ENCODE peak calls at places on chromosome 16, in nine cellular contexts. Z, X, F, Y, A, H, C, R and E are unnamed samples.
A peak's percentile ranks its signal among the peaks of the same experiment; 100 is the strongest.

GRCh38 chr16:353404-354285 is 1.1 kb upstream of the AXIN1 start:
- DNase-seq in F (peak; percentile 90), H (no peak), A (no peak), X (no peak), R (no peak), C (no peak), Y (no peak), Z (no peak), E (no peak)

GRCh38 chr16:49858200-49859129 is 2.6 kb upstream of the ZNF423 start:
- DNase-seq in C (peak; percentile 73), Y (peak; percentile 61), A (peak; percentile 74), F (no peak), Z (peak; percentile 55), H (peak; percentile 37), X (no peak), R (peak; percentile 72), E (no peak)

GRCh38 chr16:13300066-13300465 is 398.7 kb downstream of the SHISA9 start:
- DNase-seq in H (no peak), Z (no peak), A (no peak), X (no peak), R (no peak), Y (no peak), F (no peak), C (no peak), E (no peak)

GRCh38 chr16:88923926-88924833 is 52.8 kb downstream of the CBFA2T3 start:
- DNase-seq in X (no peak), Y (no peak), H (no peak), F (no peak), R (no peak), A (no peak), Z (no peak), C (no peak), E (no peak)

GRCh38 chr16:64250866-64251265 is 871.0 kb downstream of the CDH11 start:
- DNase-seq in C (no peak), X (no peak), A (peak; percentile 20), Y (no peak), F (no peak), Z (peak; percentile 2), H (no peak), R (no peak), E (peak; percentile 16)

GRCh38 chr16:55039931-55040330 is 109.3 kb downstream of the IRX5 start:
- DNase-seq in F (peak; percentile 31), Y (no peak), C (no peak), R (no peak), Z (no peak), A (no peak), H (no peak), X (no peak), E (no peak)

GRCh38 chr16:64459821-64460220 is 662.0 kb downstream of the CDH11 start:
- DNase-seq in A (no peak), C (no peak), F (no peak), Z (peak; percentile 50), R (peak; percentile 29), H (no peak), Y (no peak), X (no peak), E (no peak)

GRCh38 chr16:77450790-77451487 is 16.1 kb upstream of the ADAMTS18 start:
- DNase-seq in Z (no peak), H (no peak), Y (no peak), R (no peak), F (no peak), C (no peak), A (no peak), X (no peak), E (no peak)

GRCh38 chr16:85310868-85311585 is 198.8 kb upstream of the CIBAR2 start:
- DNase-seq in H (no peak), F (peak; percentile 89), C (no peak), Z (no peak), A (peak; percentile 68), R (no peak), Y (no peak), X (peak; percentile 57), E (no peak)

GRCh38 chr16:320206-320605 is 32.3 kb downstream of the AXIN1 start:
- DNase-seq in C (no peak), F (no peak), R (no peak), A (no peak), Y (no peak), H (no peak), Z (no peak), X (no peak), E (no peak)

GRCh38 chr16:1859650-1860049 is 12.3 kb downstream of the MEIOB start:
- DNase-seq in H (peak; percentile 52), F (no peak), Z (no peak), Y (no peak), R (no peak), C (no peak), A (no peak), X (no peak), E (no peak)

GRCh38 chr16:50559804-50560514 is 11.8 kb downstream of the NKD1 start:
- DNase-seq in Y (no peak), C (no peak), Z (no peak), R (no peak), F (no peak), X (no peak), A (no peak), H (no peak), E (no peak)

GRCh38 chr16:10988164-10988803 is 43.9 kb downstream of the CLEC16A start:
- DNase-seq in F (no peak), C (peak; percentile 65), H (peak; percentile 59), Y (no peak), R (no peak), Z (no peak), A (no peak), X (peak; percentile 32), E (no peak)

GRCh38 chr16:87853411-87854052 is 15.8 kb downstream of the SLC7A5 start:
- DNase-seq in X (peak; percentile 95), R (peak; percentile 87), H (peak; percentile 96), C (peak; percentile 92), A (peak; percentile 88), Y (peak; percentile 88), F (peak; percentile 96), Z (peak; percentile 90), E (peak; percentile 78)

GRCh38 chr16:23676924-23677480 is 1.7 kb upstream of the PLK1 start:
- DNase-seq in Z (peak; percentile 43), F (no peak), R (no peak), Y (no peak), H (no peak), C (no peak), X (no peak), A (no peak), E (no peak)

GRCh38 chr16:566475-567361 is at the start of gene NHLRC4:
- DNase-seq in C (no peak), Z (peak; percentile 74), A (peak; percentile 70), Y (no peak), X (peak; percentile 90), R (peak; percentile 77), F (peak; percentile 94), H (peak; percentile 59), E (no peak)

GRCh38 chr16:12452549-12452948 is 351.1 kb downstream of the CPPED1 start:
- DNase-seq in R (no peak), X (no peak), Y (no peak), F (no peak), C (no peak), A (no peak), Z (no peak), H (no peak), E (no peak)

GRCh38 chr16:69150146-69150865 is 17.9 kb downstream of the UTP4 start:
- DNase-seq in Z (peak; percentile 87), R (peak; percentile 78), F (no peak), A (peak; percentile 88), Y (peak; percentile 17), C (peak; percentile 57), X (peak; percentile 74), H (peak; percentile 69), E (no peak)
- TF ChIP-seq CTCF in Z (peak; percentile 78), R (peak; percentile 78), F (peak; percentile 85), A (peak; percentile 78), Y (peak; percentile 75), C (peak; percentile 66), X (peak; percentile 92), H (peak; percentile 87), E (peak; percentile 75)

GRCh38 chr16:62066747-62067146 is 30.5 kb upstream of the CDH8 start:
- DNase-seq in F (no peak), C (no peak), R (no peak), X (no peak), A (no peak), Z (no peak), Y (no peak), H (no peak), E (no peak)
- H3K4me3 ChIP-seq in F (no peak overlapping the region), C (no peak overlapping the region), R (no peak overlapping the region), X (no peak overlapping the region), A (no peak overlapping the region), Z (no peak overlapping the region), Y (no peak overlapping the region), H (no peak overlapping the region), E (no peak overlapping the region)

GRCh38 chr16:29910819-29911675 is 10.8 kb downstream of the ASPHD1 start:
- DNase-seq in R (no peak), Z (no peak), X (no peak), C (peak; percentile 45), A (no peak), H (no peak), Y (no peak), F (peak; percentile 47), E (no peak)
- TF ChIP-seq CTCF in R (no peak), Z (no peak), X (no peak), C (peak; percentile 11), A (no peak), H (no peak), Y (no peak), F (no peak), E (no peak)

GRCh38 chr16:71895679-71896385 is 501 bp downstream of the IST1 start:
- DNase-seq in Y (no peak), H (peak; percentile 49), R (no peak), X (peak; percentile 59), C (no peak), A (peak; percentile 39), F (peak; percentile 92), Z (peak; percentile 58), E (no peak)
- H3K4me3 ChIP-seq in Y (peak overlapping the region; percentile 83), H (peak overlapping the region; percentile 97), R (peak overlapping the region; percentile 82), X (peak overlapping the region; percentile 95), C (peak overlapping the region; percentile 92), A (peak overlapping the region; percentile 85), F (peak overlapping the region; percentile 64), Z (peak overlapping the region; percentile 83), E (peak overlapping the region; percentile 68)

GRCh38 chr16:17510532-17510931 is 39.8 kb upstream of the XYLT1 start:
- DNase-seq in X (no peak), R (no peak), F (no peak), Z (peak; percentile 10), H (no peak), Y (no peak), A (no peak), C (no peak), E (no peak)

GRCh38 chr16:17515421-17516210 is 44.9 kb upstream of the XYLT1 start:
- DNase-seq in C (no peak), R (no peak), F (no peak), A (no peak), X (no peak), Z (peak; percentile 75), H (no peak), Y (no peak), E (peak; percentile 74)

GRCh38 chr16:17511340-17511739 is 40.6 kb upstream of the XYLT1 start:
- DNase-seq in H (no peak), C (no peak), X (no peak), F (no peak), Z (peak; percentile 9), A (no peak), Y (no peak), R (no peak), E (peak; percentile 84)

GRCh38 chr16:17509194-17509593 is 38.4 kb upstream of the XYLT1 start:
- DNase-seq in Z (no peak), C (no peak), X (no peak), H (no peak), Y (no peak), A (no peak), R (no peak), F (no peak), E (no peak)

GRCh38 chr16:17512636-17513220 is 42.0 kb upstream of the XYLT1 start:
- DNase-seq in H (no peak), C (no peak), X (no peak), F (no peak), R (no peak), Y (no peak), Z (peak; percentile 19), A (no peak), E (no peak)
- TF ChIP-seq CTCF in H (no peak), C (no peak), X (no peak), F (no peak), R (no peak), Y (no peak), Z (no peak), A (no peak), E (no peak)